ENCODE peak calls at places on chromosomes 7 and 10, in four cellular contexts. V is glomerular endothelial cell, U is activated T-cell treated with anti-CD3 and anti-CD28 coated beads for 1 hour, I is amygdala. K is an unnamed sample.

GRCh38 chr7:133434246-133434865 is 181.5 kb downstream of the EXOC4 start:
- DNase-seq in V (no peak), U (no peak), I (no peak), K (no peak)

GRCh38 chr7:50497968-50498367 is 47.8 kb upstream of the FIGNL1 start:
- DNase-seq in V (no peak), U (no peak), I (no peak), K (no peak)

GRCh38 chr7:5636914-5637313 is 144.5 kb downstream of the RNF216 start:
- DNase-seq in V (no peak), U (no peak), I (peak), K (peak)

GRCh38 chr10:114045071-114045737 is 1.5 kb downstream of the ADRB1 start:
- DNase-seq in V (no peak), U (no peak), I (no peak), K (peak)

GRCh38 chr7:82015751-82016150 is 245.9 kb upstream of the HGF start:
- DNase-seq in V (no peak), U (no peak), I (no peak), K (no peak)

GRCh38 chr7:106367018-106367420 is 82.2 kb upstream of the NAMPT start:
- DNase-seq in V (no peak), U (no peak), I (no peak), K (peak)

GRCh38 chr7:45874408-45875131 is 1.7 kb upstream of the CCDC201 start:
- DNase-seq in V (peak), U (no peak), I (no peak), K (no peak)

GRCh38 chr7:116173051-116174028 is 37.0 kb upstream of the TES start:
- DNase-seq in V (peak), U (peak), I (no peak), K (no peak)

GRCh38 chr7:105524840-105525239 is 2.8 kb upstream of the PUS7 start:
- DNase-seq in V (no peak), U (no peak), I (no peak), K (no peak)

GRCh38 chr7:158613481-158613880 is 25.9 kb upstream of the PTPRN2 start:
- DNase-seq in V (no peak), U (no peak), I (no peak), K (no peak)

GRCh38 chr7:136018104-136018503 is 40.9 kb upstream of the MTPN start:
- DNase-seq in V (no peak), U (no peak), I (no peak), K (no peak)

GRCh38 chr10:70711911-70712310 is 39.6 kb downstream of the ADAMTS14 start:
- DNase-seq in V (no peak), U (no peak), I (no peak), K (no peak)

GRCh38 chr10:125027889-125028288 is 86.0 kb downstream of the ZRANB1 start:
- DNase-seq in V (no peak), U (no peak), I (no peak), K (no peak)

GRCh38 chr7:76315372-76315771 is 12.9 kb downstream of the HSPB1 start:
- DNase-seq in V (no peak), U (no peak), I (no peak), K (no peak)

GRCh38 chr10:81297292-81297691 is 577.7 kb upstream of the NRG3 start:
- DNase-seq in V (no peak), U (no peak), I (no peak), K (no peak)

GRCh38 chr10:102300289-102300843 is 55.0 kb downstream of the GBF1 start:
- DNase-seq in V (no peak), U (no peak), I (no peak), K (no peak)

GRCh38 chr10:133169173-133169947 is 9.3 kb downstream of the KNDC1 start:
- DNase-seq in V (no peak), U (no peak), I (no peak), K (no peak)

GRCh38 chr7:70920886-70921285 is 211.1 kb upstream of the GALNT17 start:
- DNase-seq in V (no peak), U (no peak), I (no peak), K (peak)

GRCh38 chr7:41183741-41184140 is 519.1 kb downstream of the INHBA start:
- DNase-seq in V (no peak), U (no peak), I (no peak), K (no peak)

GRCh38 chr7:10325395-10325794 is 648.3 kb upstream of the PHF14 start:
- DNase-seq in V (no peak), U (no peak), I (no peak), K (no peak)

GRCh38 chr10:70672993-70673928 is 955 bp downstream of the ADAMTS14 start:
- DNase-seq in V (no peak), U (no peak), I (no peak), K (no peak)

GRCh38 chr10:130043491-130043890 is 67.1 kb downstream of the C10orf143 start:
- DNase-seq in V (no peak), U (no peak), I (no peak), K (no peak)

GRCh38 chr10:69362471-69362954 is 54.2 kb downstream of the TACR2 start:
- DNase-seq in V (no peak), U (no peak), I (no peak), K (no peak)

GRCh38 chr7:77887567-77887966 is 89.0 kb downstream of the PHTF2 start:
- DNase-seq in V (no peak), U (no peak), I (no peak), K (no peak)

GRCh38 chr10:33208166-33208565 is 126.3 kb downstream of the NRP1 start:
- DNase-seq in V (no peak), U (no peak), I (no peak), K (no peak)